ENCODE peak calls at places on chromosomes 4 and X, in six cellular contexts. V, Q, J, D, P and A are unnamed samples.

GRCh38 chr4:6350646-6351045 is 81.0 kb downstream of the WFS1 start:
- DNase-seq in J (no peak), P (no peak), Q (no peak), D (no peak), V (no peak), A (no peak)

GRCh38 chr4:81130569-81130968 is 84.5 kb downstream of the PRKG2 start:
- DNase-seq in P (no peak), D (peak; percentile 52), V (no peak), J (peak; percentile 18), Q (no peak), A (no peak)

GRCh38 chrX:17411189-17411588 is 36.2 kb downstream of the NHS start:
- DNase-seq in V (no peak), Q (no peak), D (no peak), J (no peak), P (no peak), A (no peak)

GRCh38 chr4:124530464-124531077 is 182.0 kb downstream of the ANKRD50 start:
- DNase-seq in V (no peak), Q (peak; percentile 55), J (no peak), P (peak; percentile 94), D (no peak), A (no peak)

GRCh38 chrX:134533352-134533751 is 73.4 kb downstream of the HPRT1 start:
- DNase-seq in D (no peak), V (no peak), P (no peak), J (no peak), Q (no peak), A (no peak)

GRCh38 chrX:124344246-124344645 is 2.1 kb upstream of the SH2D1A start:
- DNase-seq in P (no peak), J (no peak), V (no peak), D (no peak), Q (no peak), A (no peak)

GRCh38 chrX:151703487-151703886 is 8.2 kb downstream of the PRRG3 start:
- DNase-seq in D (no peak), P (no peak), J (no peak), Q (no peak), V (no peak), A (no peak)

GRCh38 chr4:2932951-2933565 is 30.1 kb downstream of the NOP14 start:
- DNase-seq in J (no peak), P (no peak), V (no peak), D (no peak), Q (no peak), A (no peak)

GRCh38 chrX:7927259-7928167 is at the start of gene PNPLA4:
- DNase-seq in J (peak; percentile 89), P (peak; percentile 68), Q (peak; percentile 64), V (peak; percentile 66), D (peak; percentile 85), A (peak; percentile 79)

GRCh38 chr4:19748470-19748869 is 503.2 kb upstream of the SLIT2 start:
- DNase-seq in V (no peak), J (no peak), P (peak; percentile 88), Q (peak; percentile 87), D (no peak), A (no peak)

GRCh38 chr4:16717266-16717970 is 181.0 kb downstream of the LDB2 start:
- DNase-seq in P (no peak), J (no peak), V (no peak), Q (peak; percentile 35), D (no peak), A (no peak)

GRCh38 chr4:106818764-106819163 is 217.3 kb downstream of the DKK2 start:
- DNase-seq in J (no peak), Q (no peak), P (no peak), V (no peak), D (no peak), A (no peak)

GRCh38 chr4:184613405-184613804 is 35.8 kb downstream of the CASP3 start:
- DNase-seq in V (no peak), J (no peak), P (no peak), Q (no peak), D (no peak), A (no peak)

GRCh38 chr4:102687373-102687981 is 73.3 kb downstream of the MANBA start:
- DNase-seq in V (no peak), P (peak; percentile 43), Q (peak; percentile 43), D (no peak), J (no peak), A (no peak)

GRCh38 chr4:165151734-165152133 is 39.1 kb upstream of the TMEM192 start:
- DNase-seq in P (peak; percentile 11), D (no peak), V (no peak), J (no peak), Q (peak; percentile 4), A (no peak)

GRCh38 chr4:2996437-2996836 is 33.1 kb downstream of the GRK4 start:
- DNase-seq in V (no peak), J (no peak), P (no peak), Q (no peak), D (no peak), A (no peak)

GRCh38 chrX:119062750-119063374 is 9.9 kb upstream of the CT47C1 start:
- DNase-seq in J (peak; percentile 74), V (peak; percentile 5), D (no peak), P (no peak), Q (peak; percentile 19), A (peak; percentile 1)

GRCh38 chrX:68989456-68989855 is 160.6 kb downstream of the EFNB1 start:
- DNase-seq in V (no peak), J (no peak), D (no peak), P (no peak), Q (no peak), A (no peak)

GRCh38 chrX:105645667-105646354 is 176.5 kb upstream of the NRK start:
- DNase-seq in P (no peak), D (no peak), V (no peak), J (no peak), Q (no peak), A (no peak)

GRCh38 chr4:123398803-123399637 is 2.4 kb downstream of the SPRY1 start:
- DNase-seq in J (peak; percentile 85), V (peak; percentile 48), P (peak; percentile 87), Q (peak; percentile 73), D (no peak), A (peak; percentile 37)
- H3K23ac ChIP-seq in J (no peak overlapping the region), V (peak overlapping the region; percentile 36), P (peak overlapping the region; percentile 43), Q (peak overlapping the region; percentile 95), D (no peak overlapping the region), A (no peak overlapping the region)

DNA sequence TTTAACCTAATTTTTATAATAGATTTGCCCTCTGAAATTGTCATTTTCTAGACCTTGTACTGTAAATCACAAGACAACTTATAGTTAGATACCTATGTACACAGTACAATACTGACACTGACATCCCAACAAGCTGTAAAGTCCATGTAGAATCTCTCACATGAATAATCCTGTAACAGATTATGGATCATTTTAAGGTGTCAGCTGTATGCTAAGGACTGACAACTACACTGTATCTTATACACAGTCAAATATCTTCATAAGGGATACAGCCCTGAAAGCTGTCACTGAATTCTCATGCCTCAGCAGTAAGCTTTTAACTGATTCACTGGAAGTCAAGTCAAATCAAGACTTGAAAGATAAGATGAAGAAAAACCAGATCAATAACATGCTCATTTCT is 612.2 kb downstream of the PCDH18 start:
- DNase-seq in D (no peak), P (no peak), V (no peak), Q (no peak), J (no peak), A (no peak)
- H3K4me3 ChIP-seq in D (no peak overlapping the region), P (no peak overlapping the region), V (no peak overlapping the region), Q (no peak overlapping the region), J (no peak overlapping the region), A (no peak overlapping the region)

GRCh38 chr4:74217365-74217764 is 59.4 kb downstream of the MTHFD2L start:
- DNase-seq in D (no peak), Q (peak; percentile 50), V (no peak), P (peak; percentile 66), J (no peak), A (no peak)
- H3K23ac ChIP-seq in D (no peak overlapping the region), Q (no peak overlapping the region), V (no peak overlapping the region), P (no peak overlapping the region), J (no peak overlapping the region), A (no peak overlapping the region)

GRCh38 chrX:49001521-49002090 is 458 bp downstream of the GRIPAP1 start:
- DNase-seq in V (peak; percentile 18), D (peak; percentile 51), J (peak; percentile 60), Q (peak; percentile 36), P (peak; percentile 57), A (peak; percentile 10)

GRCh38 chrX:48999030-48999429 is 3.0 kb downstream of the GRIPAP1 start:
- DNase-seq in P (no peak), V (no peak), Q (no peak), D (no peak), J (no peak), A (no peak)

GRCh38 chrX:48998391-48998790 is 3.7 kb downstream of the GRIPAP1 start:
- DNase-seq in V (no peak), J (no peak), D (no peak), Q (no peak), P (no peak), A (no peak)

GRCh38 chrX:49002091-49002935 is at the start of gene GRIPAP1:
- DNase-seq in V (peak; percentile 88), J (peak; percentile 95), Q (peak; percentile 87), D (peak; percentile 64), P (peak; percentile 97), A (peak; percentile 82)

GRCh38 chrX:49000640-49001039 is 1.4 kb downstream of the GRIPAP1 start:
- DNase-seq in P (no peak), V (no peak), J (no peak), D (no peak), Q (no peak), A (no peak)
- H3K4me3 ChIP-seq in P (no peak overlapping the region), V (no peak overlapping the region), J (no peak overlapping the region), D (no peak overlapping the region), Q (no peak overlapping the region), A (no peak overlapping the region)